ENCODE peak calls at places on chromosomes 4 and X, in five cellular contexts. K, Q, F, L and X are unnamed samples.

GRCh38 chrX:72478853-72479252 is 93.8 kb downstream of the HDAC8 start:
- DNase-seq in Q (no peak), L (no peak), K (no peak), F (no peak), X (no peak)

GRCh38 chr4:176792348-176793059 is at the start of gene VEGFC:
- DNase-seq in Q (no peak), F (peak), L (peak), K (peak), X (peak)

GRCh38 chr4:177010421-177010820 is 217.7 kb upstream of the VEGFC start:
- DNase-seq in F (no peak), Q (no peak), K (no peak), L (no peak), X (no peak)

GRCh38 chr4:121668368-121669162 is 28.2 kb downstream of the ANXA5 start:
- DNase-seq in L (no peak), Q (peak), F (no peak), K (no peak), X (no peak)

GRCh38 chrX:21972721-21973120 is 32.2 kb downstream of the SMS start:
- DNase-seq in F (no peak), K (peak), Q (peak), L (no peak), X (no peak)

GRCh38 chrX:42443267-42443666 is 334.7 kb downstream of the PPP1R2C start:
- DNase-seq in F (no peak), L (no peak), K (no peak), Q (no peak), X (no peak)

GRCh38 chr4:121189811-121190210 is 25.7 kb upstream of the TNIP3 start:
- DNase-seq in K (no peak), Q (no peak), L (no peak), F (no peak), X (peak)

GRCh38 chr4:165151734-165152133 is 39.1 kb upstream of the TMEM192 start:
- DNase-seq in F (no peak), L (no peak), Q (no peak), K (no peak), X (no peak)

GRCh38 chrX:17632942-17633341 is 104.4 kb upstream of the SCML1 start:
- DNase-seq in L (no peak), K (no peak), F (no peak), Q (no peak), X (no peak)

GRCh38 chr4:13162886-13163285 is 321.3 kb downstream of the RAB28 start:
- DNase-seq in F (no peak), L (no peak), Q (peak), K (peak), X (no peak)

GRCh38 chrX:110491846-110492620 is 133.4 kb downstream of the RTL9 start:
- DNase-seq in K (peak), F (no peak), L (no peak), Q (no peak), X (no peak)

GRCh38 chr4:3354455-3354811 is 61.6 kb downstream of the RGS12 start:
- DNase-seq in F (no peak), K (no peak), Q (no peak), L (no peak), X (no peak)

GRCh38 chr4:6733358-6734164 is 17.6 kb downstream of the BLOC1S4 start:
- DNase-seq in K (no peak), Q (no peak), F (no peak), L (no peak), X (no peak)

GRCh38 chr4:18593297-18594002 is 571.9 kb upstream of the LCORL start:
- DNase-seq in F (peak), Q (peak), K (peak), L (peak), X (peak)

GRCh38 chrX:22538581-22538980 is 265.9 kb downstream of the CBLL2 start:
- DNase-seq in Q (no peak), F (no peak), K (no peak), L (no peak), X (no peak)

GRCh38 chr4:131302108-131302507 is 1847.0 kb upstream of the PCDH10 start:
- DNase-seq in K (peak), F (no peak), L (no peak), Q (no peak), X (no peak)

GRCh38 chrX:112642349-112642748 is 37.4 kb downstream of the LHFPL1 start:
- DNase-seq in L (peak), F (peak), K (peak), Q (peak), X (peak)

GRCh38 chr4:73603307-73603710 is 16.9 kb downstream of the RASSF6 start:
- DNase-seq in K (no peak), F (no peak), L (no peak), Q (no peak), X (peak)

GRCh38 chrX:12002876-12003275 is 135.4 kb upstream of the FRMPD4 start:
- DNase-seq in K (no peak), Q (no peak), F (no peak), L (no peak), X (no peak)

GRCh38 chr4:101269682-101270081 is 77.6 kb downstream of the PPP3CA start:
- DNase-seq in Q (no peak), F (no peak), L (no peak), K (no peak), X (no peak)

GRCh38 chr4:170804930-170805329 is 715.2 kb upstream of the AADAT start:
- DNase-seq in L (no peak), K (no peak), F (no peak), Q (no peak), X (no peak)

GRCh38 chr4:116118216-116118615 is 967.2 kb downstream of the TRAM1L1 start:
- DNase-seq in F (no peak), K (no peak), L (no peak), Q (peak), X (no peak)

GRCh38 chr4:165803005-165803404 is 70.0 kb upstream of the TLL1 start:
- DNase-seq in L (no peak), F (no peak), Q (no peak), K (no peak), X (no peak)

GRCh38 chrX:134026732-134027311 is 41.4 kb upstream of the GPC3 start:
- DNase-seq in F (peak), K (peak), L (peak), Q (peak), X (peak)

GRCh38 chrX:21926116-21926515 is 14.4 kb upstream of the SMS start:
- DNase-seq in Q (no peak), K (no peak), F (no peak), L (no peak), X (no peak)

GRCh38 chrX:112058255-112058654 is 24.3 kb downstream of the TRPC5 start:
- DNase-seq in K (no peak), Q (no peak), L (no peak), F (no peak), X (no peak)

GRCh38 chr4:20259707-20260106 is 8.0 kb downstream of the SLIT2 start:
- DNase-seq in L (no peak), Q (no peak), K (no peak), F (no peak), X (no peak)

GRCh38 chr4:111045992-111046391 is 423.1 kb upstream of the PITX2 start:
- DNase-seq in K (no peak), F (no peak), Q (no peak), L (no peak), X (no peak)

GRCh38 chr4:1793940-1794808 is 1.1 kb downstream of the FGFR3 start:
- DNase-seq in F (no peak), Q (no peak), L (peak), K (peak), X (no peak)

GRCh38 chr4:15751155-15751554 is 27.0 kb upstream of the CD38 start:
- DNase-seq in Q (no peak), L (no peak), K (no peak), F (no peak), X (no peak)

GRCh38 chr4:8215001-8215427 is 15.9 kb downstream of the SH3TC1 start:
- DNase-seq in K (peak), L (no peak), F (no peak), Q (no peak), X (no peak)

GRCh38 chrX:120428309-120428708 is 40.8 kb downstream of the LAMP2 start:
- DNase-seq in F (no peak), L (no peak), K (no peak), Q (no peak), X (no peak)